ENCODE peak calls at places on chromosome 2, in ten cellular contexts. One of them, this sample, is unnamed.

GRCh38 chr2:198408171-198408570 is 603.8 kb downstream of the PLCL1 start:
- DNase-seq in retina: no peak
- DNase-seq in H54: no peak
- DNase-seq in cardiac fibroblast: no peak
- DNase-seq in H4: no peak
- DNase-seq in stimulated activated CD4-positive, alpha-beta T cell treated with anti-CD3 and anti-CD28 coated beads, Interleukin-15, amount 100 ng/mL, for 24 hours: no peak
- DNase-seq in activated CD8-positive, alpha-beta memory T cell treated with anti-CD3 and anti-CD28 coated beads for 24 hours: no peak
- DNase-seq in kidney: no peak
- DNase-seq in cardiac muscle cell: no peak
- DNase-seq in NCI-H510A treated with DMSO at 0.1 percent for 48 hours: no peak
- DNase-seq in this sample: no peak

GRCh38 chr2:58734365-58734764 is 493.2 kb upstream of the FANCL start:
- DNase-seq in retina: no peak
- DNase-seq in H54: peak
- DNase-seq in cardiac fibroblast: peak
- DNase-seq in H4: peak
- DNase-seq in stimulated activated CD4-positive, alpha-beta T cell treated with anti-CD3 and anti-CD28 coated beads, Interleukin-15, amount 100 ng/mL, for 24 hours: no peak
- DNase-seq in activated CD8-positive, alpha-beta memory T cell treated with anti-CD3 and anti-CD28 coated beads for 24 hours: no peak
- DNase-seq in kidney: no peak
- DNase-seq in cardiac muscle cell: no peak
- DNase-seq in NCI-H510A treated with DMSO at 0.1 percent for 48 hours: peak
- DNase-seq in this sample: peak

GRCh38 chr2:84908948-84909713 is 3.7 kb downstream of the TMSB10 start:
- DNase-seq in retina: no peak
- DNase-seq in H54: no peak
- DNase-seq in cardiac fibroblast: no peak
- DNase-seq in H4: no peak
- DNase-seq in stimulated activated CD4-positive, alpha-beta T cell treated with anti-CD3 and anti-CD28 coated beads, Interleukin-15, amount 100 ng/mL, for 24 hours: no peak
- DNase-seq in activated CD8-positive, alpha-beta memory T cell treated with anti-CD3 and anti-CD28 coated beads for 24 hours: peak
- DNase-seq in kidney: no peak
- DNase-seq in cardiac muscle cell: no peak
- DNase-seq in NCI-H510A treated with DMSO at 0.1 percent for 48 hours: no peak
- DNase-seq in this sample: no peak

GRCh38 chr2:75276093-75277055 is 77.1 kb upstream of the TACR1 start:
- DNase-seq in retina: no peak
- DNase-seq in H54: peak
- DNase-seq in cardiac fibroblast: peak
- DNase-seq in H4: peak
- DNase-seq in stimulated activated CD4-positive, alpha-beta T cell treated with anti-CD3 and anti-CD28 coated beads, Interleukin-15, amount 100 ng/mL, for 24 hours: no peak
- DNase-seq in activated CD8-positive, alpha-beta memory T cell treated with anti-CD3 and anti-CD28 coated beads for 24 hours: no peak
- DNase-seq in kidney: no peak
- DNase-seq in cardiac muscle cell: peak
- DNase-seq in NCI-H510A treated with DMSO at 0.1 percent for 48 hours: no peak
- DNase-seq in this sample: no peak

GRCh38 chr2:45412754-45413379 is 198.2 kb downstream of the SRBD1 start:
- DNase-seq in retina: no peak
- DNase-seq in H54: no peak
- DNase-seq in cardiac fibroblast: peak
- DNase-seq in H4: no peak
- DNase-seq in stimulated activated CD4-positive, alpha-beta T cell treated with anti-CD3 and anti-CD28 coated beads, Interleukin-15, amount 100 ng/mL, for 24 hours: no peak
- DNase-seq in activated CD8-positive, alpha-beta memory T cell treated with anti-CD3 and anti-CD28 coated beads for 24 hours: no peak
- DNase-seq in kidney: no peak
- DNase-seq in cardiac muscle cell: no peak
- DNase-seq in NCI-H510A treated with DMSO at 0.1 percent for 48 hours: peak
- DNase-seq in this sample: peak

GRCh38 chr2:192735467-192735866 is 540.7 kb upstream of the TMEFF2 start:
- DNase-seq in retina: no peak
- DNase-seq in H54: no peak
- DNase-seq in cardiac fibroblast: no peak
- DNase-seq in H4: no peak
- DNase-seq in stimulated activated CD4-positive, alpha-beta T cell treated with anti-CD3 and anti-CD28 coated beads, Interleukin-15, amount 100 ng/mL, for 24 hours: no peak
- DNase-seq in activated CD8-positive, alpha-beta memory T cell treated with anti-CD3 and anti-CD28 coated beads for 24 hours: no peak
- DNase-seq in kidney: no peak
- DNase-seq in cardiac muscle cell: no peak
- DNase-seq in NCI-H510A treated with DMSO at 0.1 percent for 48 hours: no peak
- DNase-seq in this sample: no peak

GRCh38 chr2:169272035-169272434 is 90.3 kb downstream of the LRP2 start:
- DNase-seq in retina: no peak
- DNase-seq in H54: no peak
- DNase-seq in cardiac fibroblast: no peak
- DNase-seq in H4: no peak
- DNase-seq in stimulated activated CD4-positive, alpha-beta T cell treated with anti-CD3 and anti-CD28 coated beads, Interleukin-15, amount 100 ng/mL, for 24 hours: no peak
- DNase-seq in activated CD8-positive, alpha-beta memory T cell treated with anti-CD3 and anti-CD28 coated beads for 24 hours: no peak
- DNase-seq in kidney: no peak
- DNase-seq in cardiac muscle cell: no peak
- DNase-seq in NCI-H510A treated with DMSO at 0.1 percent for 48 hours: no peak
- DNase-seq in this sample: no peak

GRCh38 chr2:150860301-150860700 is 372.8 kb upstream of the RND3 start:
- DNase-seq in retina: no peak
- DNase-seq in H54: no peak
- DNase-seq in cardiac fibroblast: no peak
- DNase-seq in H4: no peak
- DNase-seq in stimulated activated CD4-positive, alpha-beta T cell treated with anti-CD3 and anti-CD28 coated beads, Interleukin-15, amount 100 ng/mL, for 24 hours: no peak
- DNase-seq in activated CD8-positive, alpha-beta memory T cell treated with anti-CD3 and anti-CD28 coated beads for 24 hours: no peak
- DNase-seq in kidney: no peak
- DNase-seq in cardiac muscle cell: no peak
- DNase-seq in NCI-H510A treated with DMSO at 0.1 percent for 48 hours: no peak
- DNase-seq in this sample: peak

GRCh38 chr2:191679818-191680600 is 2.1 kb downstream of the NABP1 start:
- DNase-seq in retina: no peak
- DNase-seq in H54: no peak
- DNase-seq in cardiac fibroblast: peak
- DNase-seq in H4: peak
- DNase-seq in stimulated activated CD4-positive, alpha-beta T cell treated with anti-CD3 and anti-CD28 coated beads, Interleukin-15, amount 100 ng/mL, for 24 hours: no peak
- DNase-seq in activated CD8-positive, alpha-beta memory T cell treated with anti-CD3 and anti-CD28 coated beads for 24 hours: no peak
- DNase-seq in kidney: no peak
- DNase-seq in cardiac muscle cell: peak
- DNase-seq in NCI-H510A treated with DMSO at 0.1 percent for 48 hours: no peak
- DNase-seq in this sample: no peak

GRCh38 chr2:195575879-195576391 is 81.1 kb upstream of the SLC39A10 start:
- DNase-seq in retina: no peak
- DNase-seq in H54: peak
- DNase-seq in cardiac fibroblast: peak
- DNase-seq in H4: peak
- DNase-seq in stimulated activated CD4-positive, alpha-beta T cell treated with anti-CD3 and anti-CD28 coated beads, Interleukin-15, amount 100 ng/mL, for 24 hours: no peak
- DNase-seq in activated CD8-positive, alpha-beta memory T cell treated with anti-CD3 and anti-CD28 coated beads for 24 hours: no peak
- DNase-seq in kidney: no peak
- DNase-seq in cardiac muscle cell: peak
- DNase-seq in NCI-H510A treated with DMSO at 0.1 percent for 48 hours: no peak
- DNase-seq in this sample: peak

GRCh38 chr2:230153390-230153976 is 66.3 kb downstream of the SP110 start:
- DNase-seq in retina: no peak
- DNase-seq in H54: no peak
- DNase-seq in cardiac fibroblast: no peak
- DNase-seq in H4: no peak
- DNase-seq in stimulated activated CD4-positive, alpha-beta T cell treated with anti-CD3 and anti-CD28 coated beads, Interleukin-15, amount 100 ng/mL, for 24 hours: no peak
- DNase-seq in activated CD8-positive, alpha-beta memory T cell treated with anti-CD3 and anti-CD28 coated beads for 24 hours: no peak
- DNase-seq in kidney: no peak
- DNase-seq in cardiac muscle cell: no peak
- DNase-seq in NCI-H510A treated with DMSO at 0.1 percent for 48 hours: no peak
- DNase-seq in this sample: no peak

GRCh38 chr2:16166327-16166981 is 226.1 kb downstream of the MYCN start:
- DNase-seq in retina: peak
- DNase-seq in H54: no peak
- DNase-seq in cardiac fibroblast: no peak
- DNase-seq in H4: no peak
- DNase-seq in stimulated activated CD4-positive, alpha-beta T cell treated with anti-CD3 and anti-CD28 coated beads, Interleukin-15, amount 100 ng/mL, for 24 hours: no peak
- DNase-seq in activated CD8-positive, alpha-beta memory T cell treated with anti-CD3 and anti-CD28 coated beads for 24 hours: no peak
- DNase-seq in kidney: no peak
- DNase-seq in cardiac muscle cell: no peak
- DNase-seq in NCI-H510A treated with DMSO at 0.1 percent for 48 hours: no peak
- DNase-seq in this sample: peak

GRCh38 chr2:58131191-58132011 is 84.8 kb downstream of the VRK2 start:
- DNase-seq in retina: peak
- DNase-seq in H54: no peak
- DNase-seq in cardiac fibroblast: peak
- DNase-seq in H4: peak
- DNase-seq in stimulated activated CD4-positive, alpha-beta T cell treated with anti-CD3 and anti-CD28 coated beads, Interleukin-15, amount 100 ng/mL, for 24 hours: no peak
- DNase-seq in activated CD8-positive, alpha-beta memory T cell treated with anti-CD3 and anti-CD28 coated beads for 24 hours: no peak
- DNase-seq in kidney: no peak
- DNase-seq in cardiac muscle cell: peak
- DNase-seq in NCI-H510A treated with DMSO at 0.1 percent for 48 hours: peak
- DNase-seq in this sample: no peak

GRCh38 chr2:62467475-62468321 is 38.3 kb downstream of the TMEM17 start:
- DNase-seq in retina: no peak
- DNase-seq in H54: no peak
- DNase-seq in cardiac fibroblast: peak
- DNase-seq in H4: peak
- DNase-seq in stimulated activated CD4-positive, alpha-beta T cell treated with anti-CD3 and anti-CD28 coated beads, Interleukin-15, amount 100 ng/mL, for 24 hours: no peak
- DNase-seq in activated CD8-positive, alpha-beta memory T cell treated with anti-CD3 and anti-CD28 coated beads for 24 hours: no peak
- DNase-seq in kidney: no peak
- DNase-seq in cardiac muscle cell: peak
- DNase-seq in NCI-H510A treated with DMSO at 0.1 percent for 48 hours: no peak
- DNase-seq in this sample: peak

GRCh38 chr2:225004531-225004930 is 37.7 kb downstream of the DOCK10 start:
- DNase-seq in retina: no peak
- DNase-seq in H54: no peak
- DNase-seq in cardiac fibroblast: peak
- DNase-seq in H4: no peak
- DNase-seq in stimulated activated CD4-positive, alpha-beta T cell treated with anti-CD3 and anti-CD28 coated beads, Interleukin-15, amount 100 ng/mL, for 24 hours: no peak
- DNase-seq in activated CD8-positive, alpha-beta memory T cell treated with anti-CD3 and anti-CD28 coated beads for 24 hours: no peak
- DNase-seq in kidney: no peak
- DNase-seq in cardiac muscle cell: peak
- DNase-seq in NCI-H510A treated with DMSO at 0.1 percent for 48 hours: no peak
- DNase-seq in this sample: no peak